ENCODE peak calls at places on chromosomes 16 and 17, in four cellular contexts. P is mesendoderm, J is H9, X is H1. I is an unnamed sample.
A peak's percentile ranks its signal among the peaks of the same experiment; 100 is the strongest.

GRCh38 chr17:67528751-67529436 is 151.8 kb downstream of the PITPNC1 start:
- DNase-seq in P (peak; percentile 86), X (no peak), J (peak; percentile 88), I (peak; percentile 83)

GRCh38 chr16:25048146-25048618 is 33.0 kb upstream of the ARHGAP17 start:
- DNase-seq in P (no peak), J (no peak), X (no peak), I (no peak)

GRCh38 chr17:48615212-48615962 is at the start of gene HOXB8:
- DNase-seq in P (no peak), X (no peak), J (no peak), I (no peak)

GRCh38 chr17:49971848-49972485 is 3.0 kb downstream of the DLX4 start:
- DNase-seq in X (no peak), P (peak; percentile 35), J (peak; percentile 52), I (peak; percentile 97)

GRCh38 chr16:49980166-49980565 is 44.9 kb upstream of the CNEP1R1 start:
- DNase-seq in X (no peak), J (no peak), P (peak; percentile 87), I (peak; percentile 33)

GRCh38 chr16:55222436-55222835 is 101.6 kb upstream of the IRX6 start:
- DNase-seq in P (no peak), X (no peak), J (no peak), I (no peak)

GRCh38 chr17:8839410-8839935 is 28.0 kb downstream of the PIK3R6 start:
- DNase-seq in X (no peak), J (no peak), P (no peak), I (no peak)

GRCh38 chr16:27795992-27796614 is 246.2 kb downstream of the KATNIP start:
- DNase-seq in X (peak; percentile 21), J (peak; percentile 74), P (peak; percentile 62), I (peak; percentile 45)

GRCh38 chr17:81959362-81960129 is 1.4 kb downstream of the NOTUM start:
- DNase-seq in X (no peak), P (peak; percentile 63), J (peak; percentile 83), I (no peak)

GRCh38 chr17:32382526-32383223 is 32.7 kb downstream of the ZNF207 start:
- DNase-seq in J (no peak), X (no peak), P (no peak), I (no peak)

GRCh38 chr16:12245923-12246290 is 269.4 kb downstream of the SNX29 start:
- DNase-seq in J (no peak), P (no peak), X (no peak), I (no peak)

GRCh38 chr16:12247811-12248210 is 271.3 kb downstream of the SNX29 start:
- DNase-seq in X (no peak), P (no peak), J (no peak), I (no peak)

GRCh38 chr16:12242516-12242915 is 266.0 kb downstream of the SNX29 start:
- DNase-seq in J (no peak), X (no peak), P (no peak), I (no peak)

GRCh38 chr16:12250578-12250977 is 274.0 kb downstream of the SNX29 start:
- DNase-seq in X (no peak), J (no peak), P (no peak), I (no peak)

GRCh38 chr16:12245088-12245922 is 268.8 kb downstream of the SNX29 start:
- DNase-seq in J (no peak), X (no peak), P (no peak), I (no peak)
- H2BK5ac ChIP-seq in J (no peak overlapping the region), X (no peak overlapping the region), P (no peak overlapping the region), I (no peak overlapping the region)

GRCh38 chr16:19108409-19109287 is 5.1 kb upstream of the ITPRIPL2 start:
- DNase-seq in J (no peak), P (no peak), X (no peak), I (no peak)
- H3K27ac ChIP-seq in J (no peak overlapping the region), P (no peak overlapping the region), X (no peak overlapping the region), I (peak overlapping the region; percentile 26)

DNA sequence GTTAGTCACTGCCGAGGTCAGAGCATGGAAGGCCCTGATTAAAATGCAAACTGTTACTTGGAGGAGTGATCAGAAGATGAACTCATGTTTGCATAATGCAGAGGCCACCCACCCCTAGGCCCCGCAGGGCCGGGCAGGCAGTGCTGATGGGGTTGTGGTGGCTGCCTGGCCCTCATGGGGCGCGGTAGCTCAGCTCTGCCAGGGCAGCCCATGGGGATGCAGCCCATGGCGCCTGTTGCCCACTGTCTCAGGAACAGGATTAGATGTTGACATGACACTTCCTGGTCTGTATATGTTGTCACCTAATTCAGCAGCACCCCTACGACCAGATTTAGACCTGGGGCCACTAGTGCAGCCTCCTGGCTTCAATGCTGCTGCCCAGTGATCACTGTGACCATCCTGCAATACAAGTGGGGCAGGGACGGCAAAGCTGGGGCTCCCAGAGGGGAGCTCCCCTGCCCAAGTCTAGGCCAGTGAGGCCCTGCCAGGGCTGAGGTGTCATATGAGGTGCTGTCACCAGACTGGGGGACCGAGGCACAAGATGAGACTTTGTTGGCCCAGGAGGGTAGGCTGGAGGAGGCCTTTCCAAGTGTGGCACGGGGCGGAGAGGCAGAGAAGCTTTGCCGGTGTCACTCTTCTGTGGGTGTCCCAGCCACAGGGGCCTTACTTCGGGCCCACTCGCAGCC is 49.1 kb downstream of the RAI1 start:
- DNase-seq in X (no peak), P (no peak), J (no peak), I (no peak)
- H3K79me2 ChIP-seq in X (no peaks in the 10 kb centered on the region), P (no peaks in the 10 kb centered on the region), J (no peaks in the 10 kb centered on the region), I (no peaks in the 10 kb centered on the region)

GRCh38 chr16:68354816-68355215 is 44.0 kb downstream of the PRMT7 start:
- DNase-seq in X (no peak), J (no peak), P (no peak), I (no peak)
- H2BK5ac ChIP-seq in X (no peak overlapping the region), J (no peak overlapping the region), P (no peak overlapping the region), I (no peak overlapping the region)

DNA sequence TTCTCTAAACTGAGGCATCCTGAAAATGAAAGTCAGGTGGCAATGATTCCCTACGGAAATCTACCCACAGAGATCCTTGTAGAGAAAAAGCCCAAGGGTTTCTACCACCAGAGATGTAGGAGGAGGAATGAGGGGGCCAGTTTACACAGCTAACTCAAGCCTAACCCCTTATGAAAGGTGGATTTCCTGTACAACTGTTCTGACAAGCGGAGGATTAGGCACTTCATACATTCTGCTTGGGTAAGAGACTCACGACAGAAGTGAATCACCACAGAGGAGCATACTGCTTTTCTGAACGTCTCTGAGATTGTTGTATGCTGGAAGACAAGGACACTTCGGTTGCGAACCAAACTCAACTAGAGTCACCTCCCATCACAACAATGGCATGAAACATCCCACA is 72.7 kb downstream of the SMG6 start:
- DNase-seq in J (no peak), X (no peak), P (no peak), I (no peak)
- H3K27ac ChIP-seq in J (no peak overlapping the region), X (no peak overlapping the region), P (no peak overlapping the region), I (no peak overlapping the region)

DNA sequence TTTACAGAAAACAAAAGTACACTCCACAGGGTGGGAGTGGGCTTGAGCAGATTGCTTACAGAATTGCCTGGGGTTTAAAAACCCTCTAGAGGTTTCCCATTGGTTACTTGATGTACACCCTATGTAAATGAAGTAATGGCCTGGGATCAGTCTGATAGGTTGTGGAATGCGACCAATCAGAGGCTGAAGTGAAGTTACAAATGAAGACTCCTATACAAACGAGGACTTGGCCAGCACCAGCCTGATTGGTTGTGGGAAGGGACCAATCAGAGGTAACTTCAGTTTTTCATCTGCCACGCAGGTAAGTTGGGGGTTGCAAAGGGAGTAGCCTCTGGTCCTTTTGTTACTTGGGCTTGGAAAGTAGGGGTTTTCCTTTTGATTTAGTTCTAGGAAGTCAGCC is 8.8 kb downstream of the EEF2K start:
- DNase-seq in J (no peak), X (no peak), P (no peak), I (no peak)
- H3K79me2 ChIP-seq in J (peaks cover 1% of the 10 kb centered on the region), X (peaks cover 25% of the 10 kb centered on the region), P (no peaks in the 10 kb centered on the region), I (no peaks in the 10 kb centered on the region)

GRCh38 chr17:62880120-62880519 is 72.0 kb upstream of the MARCHF10 start:
- DNase-seq in P (no peak), J (no peak), X (no peak), I (no peak)
- H2BK5ac ChIP-seq in P (no peak overlapping the region), J (no peak overlapping the region), X (no peak overlapping the region), I (no peak overlapping the region)